ENCODE peak calls at places on chromosomes 13 and 19, in eight cellular contexts. S is brain microvascular endothelial cell; R is suprapubic skin; X is stimulated activated CD4-positive, alpha-beta T cell treated with anti-CD3 and anti-CD28 coated beads, Interleukin-4, amount 100 ng/mL, for 48 hours; I is KBM-7; P is T-helper 2 cell; A is tibial nerve; Q is mesenchymal stem cell. Y is an unnamed sample.

GRCh38 chr19:719636-720377 is 11.1 kb downstream of the PALM start:
- DNase-seq in S (no peak), R (no peak), X (no peak), I (no peak), P (peak; percentile 26), A (no peak), Q (no peak), Y (no peak)

GRCh38 chr13:101289764-101290163 is 126.5 kb downstream of the NALCN start:
- DNase-seq in S (peak; percentile 86), R (no peak), X (no peak), I (no peak), P (peak; percentile 32), A (no peak), Q (peak; percentile 63), Y (no peak)

GRCh38 chr13:94088742-94089141 is 390.7 kb downstream of the DCT start:
- DNase-seq in S (no peak), R (no peak), X (no peak), I (no peak), P (no peak), A (no peak), Q (no peak), Y (no peak)

GRCh38 chr19:35170359-35171061 is 16.0 kb downstream of the FXYD5 start:
- DNase-seq in S (no peak), R (no peak), X (no peak), I (no peak), P (no peak), A (peak; percentile 28), Q (no peak), Y (no peak)

GRCh38 chr19:55485439-55486011 is 537 bp downstream of the NAT14 start:
- DNase-seq in S (no peak), R (peak; percentile 70), X (no peak), I (no peak), P (no peak), A (no peak), Q (no peak), Y (no peak)

GRCh38 chr19:37227996-37228395 is 10.0 kb downstream of the ZNF383 start:
- DNase-seq in S (no peak), R (no peak), X (peak; percentile 22), I (peak; percentile 43), P (peak; percentile 25), A (no peak), Q (no peak), Y (no peak)

GRCh38 chr19:4977299-4978174 is 8.6 kb downstream of the KDM4B start:
- DNase-seq in S (peak; percentile 88), R (peak; percentile 81), X (no peak), I (no peak), P (no peak), A (peak; percentile 31), Q (peak; percentile 92), Y (peak; percentile 43)

GRCh38 chr13:30679483-30680330 is 55.6 kb upstream of the ALOX5AP start:
- DNase-seq in S (peak; percentile 37), R (no peak), X (no peak), I (peak; percentile 60), P (peak; percentile 69), A (no peak), Q (peak; percentile 48), Y (no peak)

GRCh38 chr19:49954092-49954825 is 6.7 kb downstream of the SIGLEC11 start:
- DNase-seq in S (no peak), R (no peak), X (no peak), I (peak; percentile 47), P (no peak), A (no peak), Q (no peak), Y (no peak)

GRCh38 chr13:111630411-111630810 is 310.0 kb downstream of the TEX29 start:
- DNase-seq in S (no peak), R (no peak), X (no peak), I (no peak), P (no peak), A (no peak), Q (no peak), Y (no peak)

GRCh38 chr13:88263808-88264207 is 592.6 kb downstream of the SLITRK5 start:
- DNase-seq in S (no peak), R (no peak), X (no peak), I (no peak), P (no peak), A (no peak), Q (no peak), Y (no peak)

GRCh38 chr19:53422551-53422950 is 9.2 kb upstream of the ZNF761 start:
- DNase-seq in S (no peak), R (no peak), X (no peak), I (no peak), P (no peak), A (no peak), Q (no peak), Y (no peak)

GRCh38 chr13:94178625-94179244 is 300.7 kb downstream of the DCT start:
- DNase-seq in S (no peak), R (no peak), X (no peak), I (peak; percentile 50), P (peak; percentile 70), A (no peak), Q (peak; percentile 16), Y (no peak)

GRCh38 chr19:53808710-53809125 is 15.4 kb downstream of the NLRP12 start:
- DNase-seq in S (peak; percentile 32), R (no peak), X (no peak), I (peak; percentile 38), P (no peak), A (no peak), Q (peak; percentile 15), Y (no peak)

GRCh38 chr13:98129059-98129741 is 13.7 kb upstream of the FARP1 start:
- DNase-seq in S (peak; percentile 57), R (no peak), X (no peak), I (no peak), P (no peak), A (no peak), Q (no peak), Y (no peak)

GRCh38 chr13:98173431-98173921 is 3.6 kb downstream of the RNF113B start:
- DNase-seq in S (peak; percentile 87), R (peak; percentile 68), X (no peak), I (no peak), P (no peak), A (peak; percentile 10), Q (peak; percentile 98), Y (no peak)

GRCh38 chr19:4849019-4849418 is 17.5 kb upstream of the TICAM1 start:
- DNase-seq in S (no peak), R (no peak), X (no peak), I (no peak), P (no peak), A (no peak), Q (no peak), Y (no peak)

GRCh38 chr19:15253076-15253475 is 20.8 kb upstream of the EPHX3 start:
- DNase-seq in S (no peak), R (no peak), X (no peak), I (no peak), P (no peak), A (no peak), Q (no peak), Y (no peak)

GRCh38 chr19:6753178-6754031 is 13.8 kb downstream of the SH2D3A start:
- DNase-seq in S (peak; percentile 44), R (peak; percentile 88), X (peak; percentile 90), I (peak; percentile 94), P (peak; percentile 79), A (peak; percentile 72), Q (peak; percentile 50), Y (peak; percentile 85)

GRCh38 chr19:18021121-18021755 is 13.3 kb downstream of the ARRDC2 start:
- DNase-seq in S (peak; percentile 91), R (peak; percentile 93), X (no peak), I (peak; percentile 75), P (peak; percentile 46), A (peak; percentile 78), Q (peak; percentile 93), Y (peak; percentile 51)

GRCh38 chr13:76754414-76754813 is 131.8 kb downstream of the KCTD12 start:
- DNase-seq in S (peak; percentile 72), R (no peak), X (no peak), I (no peak), P (no peak), A (peak; percentile 43), Q (peak; percentile 54), Y (no peak)

Y was measured in memory B cell.